ENCODE peak calls at places on chromosomes 12 and 14, in seven cellular contexts. X is ovary, G is fibroblast of lung, M is kidney, V is pancreas, T is astrocyte, D is mucosa of descending colon. U is an unnamed sample. For H3K9me3 and H3K4me1, the result is how much of the 10 kb centered on the place peaks cover.

GRCh38 chr14:49303952-49304516 is 282.1 kb downstream of the RPS29 start:
- DNase-seq in X (no peak), G (peak), M (no peak), V (no peak), T (peak), D (no peak), U (no peak)

GRCh38 chr14:102184678-102185040 is 45.0 kb downstream of the WDR20 start:
- DNase-seq in X (no peak), G (peak), M (peak), V (no peak), T (no peak), D (no peak), U (no peak)

GRCh38 chr14:76217179-76217578 is 65.5 kb downstream of the GPATCH2L start:
- DNase-seq in X (no peak), G (no peak), M (no peak), V (no peak), T (no peak), D (no peak), U (no peak)

GRCh38 chr12:10213168-10214130 is 772 bp downstream of the GABARAPL1 start:
- DNase-seq in X (peak), G (peak), M (peak), V (peak), T (peak), D (peak), U (peak)

GRCh38 chr14:62768753-62769152 is 276.5 kb downstream of the KCNH5 start:
- DNase-seq in X (no peak), G (no peak), M (no peak), V (no peak), T (no peak), D (no peak), U (no peak)

GRCh38 chr12:6039894-6040601 is 84.4 kb downstream of the VWF start:
- DNase-seq in X (peak), G (peak), M (peak), V (peak), T (peak), D (no peak), U (peak)

GRCh38 chr14:36068777-36069534 is 107.6 kb downstream of the PTCSC3 start:
- DNase-seq in X (no peak), G (peak), M (no peak), V (no peak), T (peak), D (no peak), U (no peak)

GRCh38 chr12:3193131-3193530 is 116.0 kb downstream of the TSPAN9 start:
- DNase-seq in X (no peak), G (no peak), M (no peak), V (no peak), T (no peak), D (no peak), U (no peak)

GRCh38 chr12:50615534-50616296 is 110.9 kb downstream of the DIP2B start:
- DNase-seq in X (no peak), G (peak), M (no peak), V (no peak), T (peak), D (no peak), U (no peak)

GRCh38 chr12:50121636-50122035 is 9.6 kb downstream of the COX14 start:
- DNase-seq in X (no peak), G (no peak), M (no peak), V (no peak), T (no peak), D (no peak), U (no peak)

GRCh38 chr14:70073924-70074566 is 114.7 kb downstream of the SLC8A3 start:
- DNase-seq in X (no peak), G (peak), M (no peak), V (peak), T (no peak), D (peak), U (no peak)

GRCh38 chr14:20607617-20608016 is 16.4 kb upstream of the RNASE12 start:
- DNase-seq in X (no peak), G (no peak), M (no peak), V (no peak), T (no peak), D (no peak), U (no peak)

GRCh38 chr12:119011231-119011630 is 29.9 kb downstream of the SRRM4 start:
- DNase-seq in X (no peak), G (no peak), M (no peak), V (no peak), T (no peak), D (no peak), U (no peak)

GRCh38 chr14:38731962-38732361 is 371.1 kb downstream of the SEC23A start:
- DNase-seq in X (no peak), G (no peak), M (no peak), V (no peak), T (no peak), D (no peak), U (no peak)

GRCh38 chr14:77051101-77051500 is 22.6 kb upstream of the IRF2BPL start:
- DNase-seq in X (no peak), G (no peak), M (peak), V (no peak), T (no peak), D (peak), U (no peak)

GRCh38 chr12:4270016-4270669 is 3.4 kb upstream of the CCND2 start:
- DNase-seq in X (no peak), G (no peak), M (no peak), V (no peak), T (no peak), D (peak), U (peak)

GRCh38 chr12:9648701-9649531 is 20.6 kb upstream of the CLEC2D start:
- DNase-seq in X (no peak), G (peak), M (no peak), V (no peak), T (no peak), D (no peak), U (no peak)

DNA sequence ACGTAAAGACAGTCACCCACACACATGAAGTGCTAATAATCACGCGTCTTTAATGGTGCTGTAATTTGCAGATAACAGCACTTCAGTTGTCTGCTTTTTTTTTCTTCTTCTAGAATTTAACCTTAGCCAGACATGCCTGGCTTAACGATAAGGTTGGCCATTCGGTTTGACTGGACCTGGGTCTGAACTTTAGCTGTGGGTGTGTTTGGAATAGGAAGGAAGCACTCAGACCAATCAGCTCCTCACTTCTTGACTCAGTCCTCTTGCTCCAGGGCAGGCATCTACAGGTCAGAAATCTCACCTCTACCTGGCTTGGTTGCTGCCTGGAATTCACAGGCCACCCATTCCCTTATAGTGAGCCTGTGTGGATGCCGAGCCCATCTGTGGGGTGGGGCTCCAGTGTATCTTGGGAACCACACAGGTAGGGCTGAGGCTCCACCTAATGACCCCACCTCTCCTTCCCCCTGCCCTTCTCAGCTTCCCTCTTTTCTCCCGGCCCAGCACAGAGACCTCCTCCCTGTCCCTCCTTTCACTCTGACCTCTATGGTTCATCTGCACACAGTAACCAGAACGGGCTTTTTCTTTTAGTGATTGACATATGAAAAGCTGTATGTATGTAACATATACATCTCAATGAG is 246.4 kb upstream of the PWP1 start:
- DNase-seq in X (no peak), G (no peak), M (no peak), V (no peak), T (no peak), D (no peak), U (no peak)
- H3K9me3 ChIP-seq in X (under half), G (under half), M (under half), V (under half), T (under half), D (under half), U (under half)

DNA sequence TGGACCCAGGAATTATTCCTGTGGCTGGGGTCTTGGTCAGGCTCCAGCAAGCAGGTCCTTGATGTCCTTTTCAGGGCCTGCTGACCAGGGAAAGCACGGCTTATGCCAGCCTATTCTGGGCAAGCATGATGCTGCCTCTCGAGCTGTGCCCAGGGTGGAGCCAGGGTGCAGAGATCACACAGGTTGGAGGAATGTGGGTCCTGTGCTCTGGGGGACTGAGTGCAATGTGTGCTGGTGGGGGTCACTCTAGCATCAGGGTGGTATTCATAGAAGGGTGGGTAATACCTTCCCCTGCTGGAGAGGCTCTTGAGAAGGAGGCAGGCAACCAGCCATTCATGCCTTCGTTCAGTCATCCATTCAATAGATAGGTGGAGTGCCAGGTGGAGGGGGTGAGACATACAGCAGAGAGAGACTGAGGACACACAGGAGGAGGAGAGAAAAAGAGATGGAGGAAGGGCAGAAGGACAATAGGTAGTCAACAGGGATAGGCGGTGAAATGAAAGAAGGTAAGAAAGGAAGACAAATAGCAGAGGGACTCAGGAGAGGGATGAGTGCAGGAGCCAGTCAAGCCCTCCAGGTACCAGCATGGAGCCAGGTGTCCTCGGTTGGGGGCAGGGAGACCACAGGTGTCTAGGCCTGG is 5.1 kb upstream of the ZNF385A start:
- DNase-seq in X (no peak), G (no peak), M (peak), V (no peak), T (no peak), D (no peak), U (no peak)
- H3K4me1 ChIP-seq in X (under half), G (under half), M (under half), V (under half), T (under half), D (under half), U (under half)

GRCh38 chr12:130611026-130611905 is 104.8 kb downstream of the RIMBP2 start:
- DNase-seq in X (no peak), G (no peak), M (no peak), V (no peak), T (no peak), D (no peak), U (no peak)
- H3K9me3 ChIP-seq in X (under half), G (under half), M (under half), V (under half), T (under half), D (under half), U (under half)

DNA sequence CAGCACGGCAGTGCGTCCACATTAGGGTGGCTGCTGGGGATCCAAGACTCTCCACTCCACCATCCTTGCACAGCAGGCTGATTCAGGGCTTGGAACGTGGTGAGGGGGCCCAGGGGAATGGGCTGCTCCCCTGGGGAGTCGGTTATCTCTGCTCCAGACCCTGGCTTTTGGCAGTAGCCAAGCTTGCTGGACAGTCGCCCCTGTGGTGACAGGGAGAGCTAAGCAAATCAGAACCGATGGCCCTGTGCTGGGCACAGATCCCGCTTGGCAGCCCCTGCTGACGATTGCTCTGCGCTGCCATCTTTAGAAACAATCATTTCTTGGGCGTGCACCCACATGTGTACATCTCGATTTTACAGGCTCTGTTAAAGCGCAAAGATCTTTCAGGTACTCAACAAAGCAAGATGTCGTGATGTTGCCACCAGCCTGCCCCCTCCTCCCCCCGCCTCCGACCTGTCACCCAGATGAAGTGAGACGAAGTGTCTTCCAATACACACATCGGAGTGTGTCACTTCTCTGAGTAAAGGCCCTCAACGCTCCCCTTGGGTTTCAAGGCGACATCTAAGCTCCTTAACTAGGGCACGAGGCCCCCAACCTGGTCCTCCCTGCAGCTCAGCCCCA is 55.7 kb downstream of the PITPNM2 start:
- DNase-seq in X (no peak), G (no peak), M (no peak), V (no peak), T (no peak), D (no peak), U (no peak)
- H3K4me1 ChIP-seq in X (half or more), G (under half), M (under half), V (under half), T (under half), D (under half), U (under half)

DNA sequence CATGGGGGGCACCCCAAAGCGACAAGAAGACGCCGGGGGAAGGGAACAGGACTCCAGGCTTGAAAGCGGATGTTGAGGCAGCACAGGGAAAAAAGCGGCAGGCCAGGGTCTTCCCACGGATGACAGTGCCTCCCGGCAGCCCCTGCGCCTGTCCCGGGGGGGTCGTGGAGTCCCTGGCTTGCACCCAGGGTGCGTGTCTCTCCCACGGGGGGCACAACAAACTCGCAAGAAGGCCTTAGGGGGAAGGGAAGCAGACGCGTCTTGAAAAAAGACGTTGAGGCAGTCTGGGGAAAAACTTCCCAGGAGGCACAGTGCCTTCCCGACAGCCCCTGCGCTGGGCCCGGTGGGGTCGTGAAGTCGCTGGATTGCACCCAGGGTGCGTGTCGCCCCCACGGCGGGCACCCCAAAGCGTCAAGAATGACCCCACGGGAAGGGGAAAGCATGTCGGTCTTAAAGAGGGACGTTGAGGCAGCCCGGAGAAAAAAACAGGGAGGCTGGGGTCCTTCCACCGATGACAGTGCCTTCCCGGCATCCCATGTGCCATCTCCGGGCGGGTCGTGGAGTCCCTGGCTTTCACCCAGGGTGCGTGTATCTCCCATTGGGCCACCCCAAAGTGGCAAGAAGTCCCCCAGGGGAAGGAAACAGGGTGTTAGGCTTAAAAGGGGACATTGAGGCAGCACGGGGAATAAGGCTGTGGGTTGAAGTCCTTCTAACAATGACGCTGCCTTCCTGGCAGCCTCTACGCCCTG is 159.9 kb upstream of the ALG10B start:
- DNase-seq in X (no peak), G (no peak), M (no peak), V (no peak), T (no peak), D (no peak), U (no peak)
- H3K9me3 ChIP-seq in X (under half), G (under half), M (under half), V (under half), T (under half), D (under half), U (under half)

GRCh38 chr14:99542566-99542965 is 61.4 kb downstream of the CCNK start:
- DNase-seq in X (no peak), G (no peak), M (no peak), V (no peak), T (no peak), D (no peak), U (no peak)
- H3K4me1 ChIP-seq in X (under half), G (under half), M (under half), V (under half), T (under half), D (under half), U (under half)

GRCh38 chr12:128121424-128121823 is 145.5 kb upstream of the TMEM132C start:
- DNase-seq in X (no peak), G (no peak), M (no peak), V (no peak), T (no peak), D (no peak), U (no peak)
- H3K9me3 ChIP-seq in X (under half), G (under half), M (under half), V (under half), T (under half), D (under half), U (under half)

GRCh38 chr12:67333649-67334048 is 64.5 kb downstream of the CAND1 start:
- DNase-seq in X (no peak), G (peak), M (no peak), V (no peak), T (peak), D (no peak), U (no peak)

GRCh38 chr12:67339530-67339929 is 70.4 kb downstream of the CAND1 start:
- DNase-seq in X (no peak), G (no peak), M (no peak), V (no peak), T (no peak), D (no peak), U (no peak)

DNA sequence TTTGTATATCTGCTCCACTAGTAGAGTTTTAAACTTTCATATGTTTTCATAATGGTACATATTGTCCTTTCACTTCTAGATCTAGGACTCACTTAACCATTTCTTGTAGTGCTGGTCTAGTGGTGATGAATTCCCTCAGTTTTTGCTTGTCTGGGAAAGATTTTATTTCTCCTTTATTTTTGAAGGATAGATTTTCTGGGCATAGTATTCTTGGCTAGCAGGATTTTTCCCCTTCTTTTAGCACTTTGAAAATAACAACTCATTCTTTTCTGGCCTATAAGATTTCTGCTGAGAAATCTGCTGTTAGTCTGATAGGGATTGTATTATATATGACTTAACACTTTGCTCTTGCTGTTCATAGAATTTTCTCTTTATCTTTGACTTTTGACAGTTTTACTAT is 69.3 kb downstream of the CAND1 start:
- DNase-seq in X (no peak), G (no peak), M (no peak), V (no peak), T (no peak), D (no peak), U (no peak)
- H3K4me1 ChIP-seq in X (under half), G (under half), M (under half), V (under half), T (under half), D (under half), U (under half)

DNA sequence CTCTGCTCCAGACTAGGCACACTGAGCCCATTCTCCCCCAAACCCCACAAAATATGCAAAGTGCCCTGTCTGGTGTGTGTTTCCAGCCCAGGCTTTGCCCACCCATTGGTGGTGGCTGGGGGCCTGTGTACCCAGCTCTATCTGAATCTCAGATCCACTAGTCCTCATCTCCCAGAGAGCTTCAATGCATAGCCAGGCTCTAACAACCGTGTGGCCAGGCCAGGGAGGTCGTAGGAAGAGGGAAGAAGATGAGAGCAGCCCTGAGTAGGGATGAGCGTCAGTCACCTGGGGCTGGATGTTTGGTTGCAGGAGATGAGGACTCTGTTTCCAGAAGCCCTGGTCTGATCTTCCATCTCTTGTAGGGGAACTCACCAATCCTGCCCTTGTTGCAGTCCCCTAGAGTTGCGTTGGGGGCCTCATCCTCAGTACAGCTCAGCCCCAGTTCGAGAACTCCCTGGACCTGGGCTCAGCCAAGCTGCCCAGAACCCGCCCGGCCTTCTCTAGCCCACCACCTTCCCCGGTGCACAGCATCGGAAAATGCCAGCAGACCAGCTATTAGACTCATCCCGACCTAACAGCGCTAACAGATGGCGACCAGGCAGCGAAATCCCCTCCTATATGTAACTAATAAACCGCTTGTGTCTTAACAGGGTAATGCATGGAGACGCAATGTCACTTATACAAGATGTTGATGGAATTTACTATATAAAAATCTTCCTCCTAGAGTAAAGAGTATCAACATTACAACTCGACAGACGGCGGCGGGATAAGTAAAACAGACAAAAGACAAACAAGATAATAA is 3.2 kb upstream of the LHX5 start:
- DNase-seq in X (no peak), G (no peak), M (peak), V (no peak), T (no peak), D (no peak), U (no peak)
- H3K9me3 ChIP-seq in X (under half), G (under half), M (under half), V (under half), T (under half), D (under half), U (under half)

U was measured in CD4-positive, alpha-beta memory T cell.